ENCODE peak calls at places on chromosomes 11 and 22, in five cellular contexts. J, E, W, G and Y are unnamed samples.

GRCh38 chr11:12862761-12863469 is 146.2 kb upstream of the RASSF10 start:
- DNase-seq in J (peak; percentile 60), E (no peak), W (peak; percentile 58), G (no peak), Y (peak; percentile 31)

GRCh38 chr22:46794067-46794466 is 31.6 kb downstream of the TBC1D22A start:
- DNase-seq in J (no peak), E (no peak), W (no peak), G (no peak), Y (no peak)

GRCh38 chr11:106690923-106691322 is 327.4 kb downstream of the GUCY1A2 start:
- DNase-seq in J (no peak), E (no peak), W (no peak), G (no peak), Y (no peak)

GRCh38 chr11:69312418-69313399 is 18.8 kb downstream of the MYEOV start:
- DNase-seq in J (no peak), E (no peak), W (no peak), G (no peak), Y (no peak)

GRCh38 chr11:117045196-117045595 is 53.0 kb downstream of the SIK3 start:
- DNase-seq in J (no peak), E (no peak), W (no peak), G (no peak), Y (no peak)

GRCh38 chr22:31295831-31296230 is 3.5 kb upstream of the PIK3IP1 start:
- DNase-seq in J (no peak), E (no peak), W (no peak), G (no peak), Y (peak; percentile 40)

GRCh38 chr22:17868771-17869170 is 94.5 kb upstream of the BID start:
- DNase-seq in J (no peak), E (no peak), W (peak; percentile 42), G (no peak), Y (no peak)

GRCh38 chr11:61297741-61298140 is 2.6 kb upstream of the VWCE start:
- DNase-seq in J (no peak), E (no peak), W (no peak), G (no peak), Y (no peak)

GRCh38 chr11:95849087-95849825 is 59.0 kb downstream of the CEP57 start:
- DNase-seq in J (peak; percentile 7), E (peak; percentile 8), W (peak; percentile 22), G (no peak), Y (peak; percentile 20)

GRCh38 chr11:8360086-8360828 is 96.6 kb upstream of the LMO1 start:
- DNase-seq in J (no peak), E (no peak), W (peak; percentile 52), G (no peak), Y (no peak)

GRCh38 chr22:48093981-48094380 is 1331.5 kb downstream of the TBC1D22A start:
- DNase-seq in J (no peak), E (no peak), W (no peak), G (no peak), Y (no peak)

GRCh38 chr11:78562398-78562797 is 12.3 kb downstream of the NARS2 start:
- DNase-seq in J (no peak), E (peak; percentile 9), W (no peak), G (no peak), Y (no peak)

GRCh38 chr11:78557236-78557635 is 17.4 kb downstream of the NARS2 start:
- DNase-seq in J (no peak), E (no peak), W (no peak), G (no peak), Y (no peak)

GRCh38 chr11:78560066-78560597 is 14.5 kb downstream of the NARS2 start:
- DNase-seq in J (no peak), E (no peak), W (peak; percentile 38), G (peak; percentile 36), Y (no peak)

GRCh38 chr11:78564037-78564888 is 10.4 kb downstream of the NARS2 start:
- DNase-seq in J (no peak), E (peak; percentile 28), W (peak; percentile 36), G (peak; percentile 40), Y (peak; percentile 73)

GRCh38 chr11:78560826-78561484 is 13.7 kb downstream of the NARS2 start:
- DNase-seq in J (no peak), E (no peak), W (no peak), G (no peak), Y (no peak)
- TF ChIP-seq RFX5 in J (no peak), E (no peak), W (no peak), G (no peak), Y (no peak)

GRCh38 chr11:113272281-113272680 is 42.1 kb upstream of the TTC12 start:
- DNase-seq in J (no peak), E (no peak), W (no peak), G (no peak), Y (no peak)

GRCh38 chr11:113274708-113275582 is 39.4 kb upstream of the TTC12 start:
- DNase-seq in J (peak; percentile 21), E (peak; percentile 3), W (peak; percentile 44), G (no peak), Y (no peak)

GRCh38 chr11:113272927-113273615 is 41.3 kb upstream of the TTC12 start:
- DNase-seq in J (no peak), E (no peak), W (peak; percentile 56), G (no peak), Y (no peak)

GRCh38 chr11:113275602-113276001 is 38.8 kb upstream of the TTC12 start:
- DNase-seq in J (no peak), E (no peak), W (no peak), G (no peak), Y (no peak)

DNA sequence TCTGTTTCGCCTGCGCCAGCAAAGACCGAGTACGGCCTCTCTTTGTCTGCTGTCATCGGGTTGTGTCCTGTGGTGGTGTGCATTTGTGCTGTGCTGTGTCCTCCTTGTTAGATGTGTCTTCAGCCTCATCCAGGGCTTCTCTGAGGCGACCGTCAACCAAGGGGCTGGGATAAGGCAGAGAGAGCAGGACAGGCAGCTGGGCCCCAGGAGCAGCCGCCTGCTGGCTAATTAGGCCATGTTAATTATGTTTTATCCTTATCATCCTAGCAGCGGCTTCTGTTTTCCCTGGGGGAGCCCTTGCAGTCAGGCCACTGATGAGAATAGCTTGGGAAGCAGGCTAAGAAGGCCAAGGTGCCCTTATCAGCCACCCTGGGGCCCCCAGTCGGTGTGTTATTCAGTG is 40.7 kb upstream of the TTC12 start:
- DNase-seq in J (no peak), E (no peak), W (peak; percentile 84), G (no peak), Y (no peak)
- TF ChIP-seq CHD2 in J (no peak), E (no peak), W (peak; percentile 75), G (no peak), Y (no peak)

GRCh38 chr11:90251599-90251998 is 28.8 kb upstream of the CHORDC1 start:
- DNase-seq in J (no peak), E (no peak), W (no peak), G (no peak), Y (no peak)
- TF ChIP-seq RFX5 in J (no peak), E (no peak), W (no peak), G (no peak), Y (no peak)

DNA sequence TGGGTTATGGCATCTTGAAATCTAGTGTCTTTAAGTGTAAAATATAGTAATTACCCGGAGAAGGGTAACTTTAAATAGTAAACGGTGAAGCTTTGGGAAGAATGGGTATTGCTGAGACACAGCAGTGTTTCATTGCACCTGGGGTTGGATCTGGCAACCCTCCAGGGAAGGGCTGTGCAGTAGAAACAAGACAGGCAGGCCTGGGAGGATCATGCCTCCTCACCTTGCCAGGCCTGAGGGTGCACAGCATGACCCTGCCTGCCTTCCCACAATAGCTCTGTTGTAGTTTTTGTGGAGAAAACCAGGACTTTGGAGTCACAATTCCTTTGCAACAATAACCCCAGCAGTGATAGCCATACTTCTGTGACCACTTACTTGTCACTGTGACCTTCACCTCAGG is 64.6 kb upstream of the ADSL start:
- DNase-seq in J (no peak), E (no peak), W (no peak), G (no peak), Y (no peak)
- TF ChIP-seq CHD2 in J (no peak), E (no peak), W (no peak), G (no peak), Y (no peak)

GRCh38 chr11:230431-230830 is 5.7 kb downstream of the SIRT3 start:
- DNase-seq in J (no peak), E (no peak), W (no peak), G (no peak), Y (no peak)
- TF ChIP-seq RFX5 in J (no peak), E (no peak), W (no peak), G (no peak), Y (no peak)

GRCh38 chr11:122439911-122440782 is 215.4 kb upstream of the UBASH3B start:
- DNase-seq in J (no peak), E (peak; percentile 15), W (peak; percentile 48), G (no peak), Y (no peak)
- TF ChIP-seq CHD2 in J (no peak), E (no peak), W (no peak), G (no peak), Y (no peak)